ENCODE peak calls at places on chromosomes 12 and 14, in nine cellular contexts. M is endodermal cell, C is K562, O is BJ, T is GM12865, A is mesendoderm, B is mucosa of descending colon, D is cardiac fibroblast, S is cardiac muscle cell. L is an unnamed sample.

GRCh38 chr12:56941299-56942017 is 7.2 kb upstream of the SDR9C7 start:
- DNase-seq in O (peak; percentile 11), M (peak; percentile 47), T (peak; percentile 53), S (no peak), C (peak; percentile 55), A (peak; percentile 5), D (peak; percentile 65), B (no peak), L (no peak)

GRCh38 chr12:19546611-19547162 is 107.4 kb downstream of the AEBP2 start:
- DNase-seq in O (peak; percentile 23), S (no peak), D (peak; percentile 60), B (no peak), M (no peak), A (no peak), C (no peak), T (no peak), L (no peak)

GRCh38 chr12:87930033-87930432 is 99.2 kb downstream of the C12orf50 start:
- DNase-seq in A (no peak), O (no peak), D (peak; percentile 49), C (no peak), T (no peak), M (no peak), S (no peak), B (no peak), L (no peak)

GRCh38 chr14:31405599-31406251 is 14.6 kb downstream of the HEATR5A start:
- DNase-seq in S (no peak), B (no peak), C (no peak), O (no peak), M (no peak), T (no peak), A (peak; percentile 15), D (no peak), L (no peak)

GRCh38 chr14:55851301-55851700 is 266.9 kb upstream of the PELI2 start:
- DNase-seq in O (no peak), B (no peak), A (peak; percentile 60), D (no peak), T (no peak), C (no peak), M (peak; percentile 61), S (no peak), L (no peak)

GRCh38 chr14:104775073-104775489 is 20.5 kb downstream of the AKT1 start:
- DNase-seq in B (no peak), M (no peak), C (no peak), A (no peak), S (no peak), O (no peak), T (no peak), D (no peak), L (peak; percentile 75)

GRCh38 chr14:77318006-77318553 is 2.6 kb downstream of the POMT2 start:
- DNase-seq in A (no peak), O (no peak), S (no peak), D (no peak), M (no peak), C (no peak), B (no peak), T (no peak), L (no peak)

GRCh38 chr12:67220065-67220464 is 49.1 kb upstream of the CAND1 start:
- DNase-seq in B (no peak), T (peak; percentile 32), M (peak; percentile 72), D (peak; percentile 5), O (no peak), A (peak; percentile 39), C (no peak), S (no peak), L (no peak)

GRCh38 chr12:51270067-51270846 is at the start of gene SMAGP:
- DNase-seq in O (no peak), D (peak; percentile 36), C (peak; percentile 82), B (peak; percentile 89), S (peak; percentile 80), A (peak; percentile 90), M (peak; percentile 97), T (peak; percentile 78), L (peak; percentile 83)

GRCh38 chr12:123150804-123151678 is at the start of gene PITPNM2:
- DNase-seq in M (peak; percentile 84), D (peak; percentile 47), T (peak; percentile 71), A (peak; percentile 58), C (peak; percentile 87), B (peak; percentile 74), S (peak; percentile 91), O (no peak), L (peak; percentile 94)

GRCh38 chr14:28542040-28542439 is 224.5 kb upstream of the FOXG1 start:
- DNase-seq in A (no peak), B (no peak), M (no peak), T (no peak), C (no peak), O (no peak), S (no peak), D (peak; percentile 74), L (no peak)

GRCh38 chr12:43805857-43806736 is at the start of gene TWF1:
- DNase-seq in M (peak; percentile 97), C (peak; percentile 89), A (peak; percentile 89), O (no peak), S (peak; percentile 91), D (peak; percentile 77), T (peak; percentile 89), B (peak; percentile 92), L (peak; percentile 99)

GRCh38 chr14:95505030-95505589 is 11.3 kb downstream of the SYNE3 start:
- DNase-seq in D (no peak), B (peak; percentile 46), C (no peak), M (no peak), A (no peak), O (no peak), T (peak; percentile 38), S (no peak), L (no peak)

GRCh38 chr14:60204104-60204842 is 39.1 kb upstream of the DHRS7 start:
- DNase-seq in D (no peak), B (no peak), O (no peak), M (no peak), C (no peak), S (no peak), T (peak; percentile 95), A (no peak), L (no peak)

GRCh38 chr12:12506541-12506940 is 56.1 kb downstream of the DUSP16 start:
- DNase-seq in T (no peak), O (peak; percentile 49), M (no peak), A (peak; percentile 61), B (no peak), D (peak; percentile 60), S (no peak), C (no peak), L (no peak)
- H3K4me3 ChIP-seq in T (no peak overlapping the region), O (peak overlapping the region; percentile 20), M (peak overlapping the region; percentile 30), A (no peak overlapping the region), B (no peak overlapping the region), D (no peak overlapping the region), S (no peak overlapping the region), C (no peak overlapping the region), L (no peak overlapping the region)

DNA sequence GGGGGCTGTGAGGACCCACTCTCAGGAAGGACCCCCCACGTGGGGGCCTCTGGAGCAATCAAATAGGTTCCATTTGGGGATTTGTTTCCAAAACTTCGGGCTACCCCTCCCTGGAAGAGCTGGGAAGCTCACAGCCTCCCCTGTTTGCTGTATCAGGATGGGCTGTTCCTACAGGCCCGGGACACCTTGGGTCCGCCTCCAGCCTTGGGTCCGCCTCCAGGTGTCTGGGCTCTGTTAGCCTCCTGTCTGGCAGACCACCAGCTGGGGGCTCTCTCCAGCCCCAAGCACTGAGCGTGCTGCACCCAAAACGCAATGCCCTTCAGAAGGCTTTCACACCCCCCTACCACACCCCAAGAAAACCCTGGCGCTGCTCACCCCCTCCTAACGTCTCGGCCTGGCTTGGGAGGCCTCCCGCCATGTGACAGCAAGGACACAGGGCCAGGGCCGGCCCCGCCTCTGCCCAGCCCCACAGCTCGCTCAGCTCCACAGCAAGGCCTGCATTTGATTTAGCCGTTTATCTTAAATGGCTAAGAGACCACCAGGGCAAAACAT is 40.1 kb downstream of the BCL11B start:
- DNase-seq in M (peak; percentile 95), S (peak; percentile 86), D (no peak), O (no peak), A (peak; percentile 96), C (no peak), T (no peak), B (no peak), L (no peak)
- H3K4me3 ChIP-seq in M (peak overlapping the region; percentile 71), S (peak overlapping the region; percentile 31), D (no peak overlapping the region), O (no peak overlapping the region), A (no peak overlapping the region), C (no peak overlapping the region), T (no peak overlapping the region), B (no peak overlapping the region), L (no peak overlapping the region)

GRCh38 chr12:65282840-65283239 is 4.4 kb downstream of the MSRB3 start:
- DNase-seq in M (no peak), S (no peak), T (no peak), C (no peak), A (no peak), D (no peak), O (no peak), B (no peak), L (no peak)

GRCh38 chr12:65279387-65280112 is 1.1 kb downstream of the MSRB3 start:
- DNase-seq in B (no peak), S (no peak), C (no peak), T (no peak), A (no peak), O (no peak), M (no peak), D (peak; percentile 35), L (no peak)

GRCh38 chr12:65277994-65278575 is 398 bp upstream of the MSRB3 start:
- DNase-seq in T (no peak), S (peak; percentile 32), M (no peak), A (peak; percentile 35), B (no peak), O (no peak), D (no peak), C (no peak), L (peak; percentile 20)

GRCh38 chr12:65278576-65279386 is at the start of gene MSRB3:
- DNase-seq in M (peak; percentile 93), A (peak; percentile 83), D (peak; percentile 76), T (peak; percentile 53), C (peak; percentile 14), B (peak; percentile 66), O (no peak), S (peak; percentile 93), L (peak; percentile 92)

DNA sequence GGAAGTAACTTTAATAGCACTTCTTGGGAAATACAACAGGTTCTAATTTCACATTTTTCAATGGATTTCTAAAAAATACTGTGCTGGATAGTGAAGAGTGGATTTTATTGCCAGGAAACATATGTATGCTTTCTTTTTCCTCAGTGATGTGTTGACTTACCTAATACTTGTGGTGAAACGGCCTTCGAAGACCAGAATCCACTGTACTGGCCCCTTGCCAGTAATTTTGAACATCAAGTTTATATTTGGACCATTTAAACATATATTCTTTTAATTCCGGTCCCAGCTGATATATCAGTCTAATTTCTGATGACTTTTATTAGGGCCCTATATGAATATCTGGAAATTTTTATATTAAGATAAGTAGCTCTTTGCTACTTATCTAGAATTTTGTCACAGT is 1.8 kb downstream of the MSRB3 start:
- DNase-seq in T (no peak), A (no peak), C (no peak), O (no peak), B (no peak), D (peak; percentile 63), M (no peak), S (no peak), L (no peak)
- H3K4me3 ChIP-seq in T (no peak overlapping the region), A (no peak overlapping the region), C (no peak overlapping the region), O (peak overlapping the region; percentile 14), B (no peak overlapping the region), D (no peak overlapping the region), M (peak overlapping the region; percentile 85), S (peak overlapping the region; percentile 55), L (no peak overlapping the region)

DNA sequence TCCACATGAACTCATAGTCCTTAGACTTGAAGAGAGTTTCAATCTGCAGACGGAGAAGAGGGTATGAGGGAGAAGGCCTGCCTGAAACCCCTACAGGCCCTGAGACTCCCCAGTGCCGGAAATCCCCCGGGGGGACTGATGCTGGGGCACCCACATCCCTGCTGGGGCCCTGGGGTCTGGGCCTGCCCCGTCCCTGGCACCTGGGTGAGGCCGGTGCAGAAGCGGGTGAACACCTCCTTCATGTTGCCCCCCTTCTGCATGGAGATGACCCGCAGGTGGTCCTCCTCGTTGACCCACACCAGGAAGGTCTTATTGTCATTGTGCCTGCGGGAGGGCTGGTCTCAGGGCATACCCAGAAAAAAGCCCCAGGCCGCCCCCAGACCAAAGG is 2.4 kb downstream of the CKB start:
- DNase-seq in T (no peak), C (no peak), D (no peak), S (no peak), A (no peak), B (peak; percentile 58), O (no peak), M (no peak), L (no peak)
- H3K4me3 ChIP-seq in T (no peak overlapping the region), C (peak overlapping the region; percentile 60), D (no peak overlapping the region), S (no peak overlapping the region), A (no peak overlapping the region), B (peak overlapping the region; percentile 52), O (no peak overlapping the region), M (peak overlapping the region; percentile 80), L (no peak overlapping the region)

L was measured in upper lobe of left lung.